ENCODE peak calls at places on chromosomes 2 and 18, in eight cellular contexts. Z, Y, N, I, B, R, K and E are unnamed samples.
A peak's percentile ranks its signal among the peaks of the same experiment; 100 is the strongest.

GRCh38 chr2:39128919-39129391 is 8.1 kb upstream of the SOS1 start:
- DNase-seq in B (peak; percentile 64), Y (no peak), I (no peak), K (no peak), N (no peak), Z (no peak), R (no peak), E (no peak)

GRCh38 chr2:189830510-189830909 is 46.3 kb downstream of the PMS1 start:
- DNase-seq in B (no peak), Z (no peak), N (no peak), I (no peak), R (no peak), Y (no peak), K (no peak), E (no peak)

GRCh38 chr18:76756491-76757288 is 65.7 kb upstream of the ZNF236 start:
- DNase-seq in B (no peak), R (no peak), N (no peak), K (no peak), Y (no peak), I (no peak), Z (no peak), E (no peak)

GRCh38 chr18:58195278-58195721 is 151.3 kb downstream of the NEDD4L start:
- DNase-seq in N (no peak), R (peak; percentile 33), Z (no peak), K (no peak), Y (peak; percentile 39), B (peak; percentile 3), I (no peak), E (no peak)

GRCh38 chr18:60082282-60082681 is 182.5 kb downstream of the PMAIP1 start:
- DNase-seq in N (no peak), K (no peak), Y (no peak), R (no peak), I (no peak), B (no peak), Z (no peak), E (no peak)

GRCh38 chr18:79766308-79766707 is 31.4 kb upstream of the KCNG2 start:
- DNase-seq in I (no peak), R (no peak), K (no peak), N (no peak), B (no peak), Y (no peak), Z (no peak), E (no peak)

GRCh38 chr2:134070281-134070731 is 183.6 kb upstream of the MGAT5 start:
- DNase-seq in N (no peak), Z (no peak), B (no peak), Y (no peak), I (no peak), K (no peak), R (no peak), E (peak; percentile 64)

GRCh38 chr2:24009680-24010476 is at the start of gene MFSD2B:
- DNase-seq in K (no peak), R (peak; percentile 36), Z (no peak), Y (no peak), N (no peak), I (no peak), B (no peak), E (no peak)

GRCh38 chr2:166373951-166374350 is 1.8 kb downstream of the SCN9A start:
- DNase-seq in K (no peak), Y (no peak), R (peak; percentile 27), N (no peak), B (no peak), I (no peak), Z (no peak), E (peak; percentile 91)

GRCh38 chr2:162282765-162283425 is 35.6 kb downstream of the IFIH1 start:
- DNase-seq in N (no peak), R (peak; percentile 60), K (no peak), Y (no peak), Z (no peak), I (no peak), B (no peak), E (no peak)

GRCh38 chr2:195486987-195487644 is 169.9 kb upstream of the SLC39A10 start:
- DNase-seq in B (peak; percentile 31), R (peak; percentile 69), Y (no peak), K (no peak), I (no peak), N (no peak), Z (no peak), E (peak; percentile 82)

GRCh38 chr2:62472321-62472720 is 33.7 kb downstream of the TMEM17 start:
- DNase-seq in R (no peak), B (no peak), N (no peak), Y (no peak), I (no peak), Z (no peak), K (no peak), E (no peak)

GRCh38 chr2:9471212-9471611 is 3.1 kb upstream of the IAH1 start:
- DNase-seq in B (no peak), Z (no peak), N (no peak), K (no peak), Y (no peak), R (no peak), I (no peak), E (no peak)

GRCh38 chr2:149205143-149205542 is 125.2 kb upstream of the LYPD6 start:
- DNase-seq in R (no peak), Z (no peak), Y (no peak), K (no peak), B (no peak), I (no peak), N (no peak), E (no peak)

GRCh38 chr2:68104111-68104835 is 41.5 kb upstream of the C1D start:
- DNase-seq in K (no peak), B (no peak), I (no peak), R (no peak), Z (no peak), Y (no peak), N (no peak), E (no peak)

GRCh38 chr18:58535340-58536186 is 93.3 kb downstream of the ALPK2 start:
- DNase-seq in Z (no peak), B (no peak), N (no peak), R (no peak), K (no peak), I (no peak), Y (no peak), E (peak; percentile 68)

GRCh38 chr2:213316001-213316735 is 31.9 kb downstream of the SPAG16 start:
- DNase-seq in I (no peak), B (no peak), N (no peak), R (peak; percentile 26), K (no peak), Y (no peak), Z (no peak), E (peak; percentile 79)

GRCh38 chr2:226140594-226140993 is 659.0 kb downstream of the IRS1 start:
- DNase-seq in B (no peak), K (no peak), Z (no peak), N (no peak), Y (no peak), I (no peak), R (no peak), E (no peak)

GRCh38 chr2:235712176-235712575 is 218.3 kb downstream of the AGAP1 start:
- DNase-seq in K (no peak), Z (no peak), R (no peak), N (no peak), B (no peak), I (no peak), Y (no peak), E (no peak)

GRCh38 chr18:76252880-76253279 is 242.2 kb downstream of the ZNF516 start:
- DNase-seq in B (peak; percentile 13), N (no peak), R (peak; percentile 41), I (no peak), Y (no peak), K (no peak), Z (no peak), E (no peak)

GRCh38 chr2:147554708-147555107 is 290.1 kb upstream of the ACVR2A start:
- DNase-seq in N (no peak), B (no peak), Y (no peak), K (no peak), I (no peak), Z (no peak), R (no peak), E (no peak)

GRCh38 chr2:241966671-241967070 is 97.1 kb downstream of the RTP5 start:
- DNase-seq in R (no peak), B (peak; percentile 28), Z (no peak), Y (no peak), I (no peak), K (no peak), N (no peak), E (no peak)

GRCh38 chr2:11716689-11717321 is 29.6 kb upstream of the LPIN1 start:
- DNase-seq in B (peak; percentile 22), Z (no peak), K (no peak), I (no peak), N (no peak), R (no peak), Y (no peak), E (no peak)

GRCh38 chr2:25879133-25879730 is 945 bp upstream of the ASXL2 start:
- DNase-seq in Y (no peak), Z (no peak), K (no peak), R (peak; percentile 44), B (no peak), I (no peak), N (no peak), E (peak; percentile 55)

GRCh38 chr18:32549248-32549842 is 78.7 kb upstream of the GAREM1 start:
- DNase-seq in B (peak; percentile 48), R (peak; percentile 71), N (no peak), I (peak; percentile 24), Y (peak; percentile 44), K (no peak), Z (peak; percentile 13), E (peak; percentile 26)

GRCh38 chr2:138324068-138324771 is 177.3 kb upstream of the SPOPL start:
- DNase-seq in N (no peak), Y (no peak), Z (no peak), R (no peak), I (no peak), K (no peak), B (peak; percentile 2), E (no peak)

GRCh38 chr2:234911271-234911670 is 40.5 kb upstream of the SH3BP4 start:
- DNase-seq in K (no peak), Z (no peak), I (no peak), N (no peak), B (no peak), R (peak; percentile 80), Y (no peak), E (peak; percentile 30)

GRCh38 chr2:112831380-112831930 is 5.1 kb downstream of the IL1B start:
- DNase-seq in N (no peak), B (no peak), Z (no peak), Y (peak; percentile 49), R (no peak), I (no peak), K (no peak), E (no peak)

GRCh38 chr2:218781691-218782528 is at the start of gene CYP27A1:
- DNase-seq in Y (peak; percentile 28), K (no peak), R (peak; percentile 68), B (no peak), Z (peak; percentile 59), N (no peak), I (peak; percentile 27), E (no peak)

GRCh38 chr2:136436921-136437320 is 319.0 kb upstream of the CXCR4 start:
- DNase-seq in Z (no peak), I (no peak), Y (no peak), K (no peak), N (no peak), B (no peak), R (no peak), E (no peak)